ENCODE peak calls at places on chromosomes 6 and 20, in five cellular contexts. F is astrocyte of the cerebellum, Q is RWPE1, R is mucosa of descending colon, H is AG09319. D is an unnamed sample.

GRCh38 chr6:106300944-106301343 is 24.6 kb downstream of the ATG5 start:
- DNase-seq in F (peak), Q (peak), R (no peak), H (peak), D (peak)

GRCh38 chr6:42352856-42353564 is 98.7 kb downstream of the TRERF1 start:
- DNase-seq in F (peak), Q (peak), R (no peak), H (no peak), D (peak)

GRCh38 chr6:36897629-36898028 is 11.9 kb downstream of the C6orf89 start:
- DNase-seq in F (no peak), Q (no peak), R (no peak), H (no peak), D (no peak)

GRCh38 chr6:26477431-26477830 is 19.7 kb downstream of the BTN2A1 start:
- DNase-seq in F (no peak), Q (no peak), R (no peak), H (no peak), D (no peak)

GRCh38 chr6:99152345-99152643 is 197.2 kb downstream of the FAXC start:
- DNase-seq in F (no peak), Q (no peak), R (no peak), H (no peak), D (no peak)

GRCh38 chr20:61702246-61702645 is 363.4 kb downstream of the TAF4 start:
- DNase-seq in F (no peak), Q (no peak), R (no peak), H (no peak), D (no peak)

GRCh38 chr20:38043512-38044300 is 10.2 kb downstream of the RPRD1B start:
- DNase-seq in F (peak), Q (peak), R (no peak), H (peak), D (peak)

GRCh38 chr6:84929212-84929611 is 164.8 kb upstream of the TBX18 start:
- DNase-seq in F (no peak), Q (no peak), R (no peak), H (no peak), D (no peak)

GRCh38 chr6:79544939-79545450 is 7.8 kb upstream of the LCA5 start:
- DNase-seq in F (peak), Q (peak), R (peak), H (peak), D (peak)

GRCh38 chr6:109447878-109448555 is 7.5 kb downstream of the SMPD2 start:
- DNase-seq in F (no peak), Q (no peak), R (no peak), H (no peak), D (no peak)

GRCh38 chr6:26028753-26029569 is 58.3 kb upstream of the HFE start:
- DNase-seq in F (no peak), Q (no peak), R (no peak), H (no peak), D (no peak)

GRCh38 chr20:13546497-13547131 is 92.1 kb downstream of the TASP1 start:
- DNase-seq in F (peak), Q (peak), R (peak), H (peak), D (peak)

GRCh38 chr6:16769131-16769985 is 8.1 kb upstream of the ATXN1 start:
- DNase-seq in F (peak), Q (peak), R (no peak), H (peak), D (peak)

GRCh38 chr20:40868568-40869223 is 159.9 kb upstream of the TOP1 start:
- DNase-seq in F (peak), Q (no peak), R (no peak), H (peak), D (no peak)

GRCh38 chr20:46284028-46284427 is 24.3 kb downstream of the CDH22 start:
- DNase-seq in F (no peak), Q (no peak), R (no peak), H (no peak), D (no peak)

GRCh38 chr6:16436550-16436949 is 198.2 kb downstream of the GMPR start:
- DNase-seq in F (no peak), Q (no peak), R (no peak), H (no peak), D (no peak)

GRCh38 chr6:39243809-39244208 is 14.5 kb upstream of the KCNK5 start:
- DNase-seq in F (no peak), Q (no peak), R (no peak), H (no peak), D (no peak)

GRCh38 chr6:130178692-130179091 is 44.1 kb downstream of the SAMD3 start:
- DNase-seq in F (peak), Q (peak), R (no peak), H (peak), D (peak)

GRCh38 chr20:2840967-2841531 is 504 bp downstream of the VPS16 start:
- DNase-seq in F (no peak), Q (peak), R (peak), H (peak), D (peak)

GRCh38 chr6:132391391-132392291 is 9.6 kb downstream of the MOXD1 start:
- DNase-seq in F (peak), Q (peak), R (no peak), H (no peak), D (peak)

GRCh38 chr6:52341861-52342260 is 20.1 kb upstream of the PAQR8 start:
- DNase-seq in F (no peak), Q (no peak), R (no peak), H (no peak), D (peak)

GRCh38 chr6:106527979-106528378 is 101.3 kb downstream of the RTN4IP1 start:
- DNase-seq in F (peak), Q (peak), R (no peak), H (peak), D (peak)

GRCh38 chr6:31834704-31835375 is 7.3 kb downstream of the HSPA1B start:
- DNase-seq in F (no peak), Q (peak), R (peak), H (no peak), D (peak)

GRCh38 chr6:4344317-4344899 is 209.0 kb upstream of the ECI2 start:
- DNase-seq in F (no peak), Q (no peak), R (no peak), H (no peak), D (peak)

GRCh38 chr6:42726026-42726425 is 3.6 kb upstream of the PRPH2 start:
- DNase-seq in F (no peak), Q (no peak), R (no peak), H (no peak), D (no peak)

GRCh38 chr20:17431621-17432364 is 99.4 kb downstream of the BFSP1 start:
- DNase-seq in F (peak), Q (peak), R (peak), H (peak), D (peak)

GRCh38 chr6:56534680-56535419 is 107.8 kb downstream of the DST start:
- DNase-seq in F (no peak), Q (no peak), R (no peak), H (no peak), D (no peak)

GRCh38 chr6:1438471-1438881 is 49.1 kb downstream of the FOXF2 start:
- DNase-seq in F (no peak), Q (no peak), R (no peak), H (no peak), D (no peak)

GRCh38 chr6:1439349-1439748 is 50.0 kb downstream of the FOXF2 start:
- DNase-seq in F (no peak), Q (no peak), R (no peak), H (no peak), D (no peak)

GRCh38 chr6:1437553-1438406 is 48.4 kb downstream of the FOXF2 start:
- DNase-seq in F (no peak), Q (no peak), R (no peak), H (no peak), D (no peak)

GRCh38 chr6:1436334-1437306 is 47.2 kb downstream of the FOXF2 start:
- DNase-seq in F (peak), Q (peak), R (no peak), H (peak), D (peak)
- TF ChIP-seq CTCF in F (peak), Q (peak), R (peak), H (peak), D (peak)

DNA sequence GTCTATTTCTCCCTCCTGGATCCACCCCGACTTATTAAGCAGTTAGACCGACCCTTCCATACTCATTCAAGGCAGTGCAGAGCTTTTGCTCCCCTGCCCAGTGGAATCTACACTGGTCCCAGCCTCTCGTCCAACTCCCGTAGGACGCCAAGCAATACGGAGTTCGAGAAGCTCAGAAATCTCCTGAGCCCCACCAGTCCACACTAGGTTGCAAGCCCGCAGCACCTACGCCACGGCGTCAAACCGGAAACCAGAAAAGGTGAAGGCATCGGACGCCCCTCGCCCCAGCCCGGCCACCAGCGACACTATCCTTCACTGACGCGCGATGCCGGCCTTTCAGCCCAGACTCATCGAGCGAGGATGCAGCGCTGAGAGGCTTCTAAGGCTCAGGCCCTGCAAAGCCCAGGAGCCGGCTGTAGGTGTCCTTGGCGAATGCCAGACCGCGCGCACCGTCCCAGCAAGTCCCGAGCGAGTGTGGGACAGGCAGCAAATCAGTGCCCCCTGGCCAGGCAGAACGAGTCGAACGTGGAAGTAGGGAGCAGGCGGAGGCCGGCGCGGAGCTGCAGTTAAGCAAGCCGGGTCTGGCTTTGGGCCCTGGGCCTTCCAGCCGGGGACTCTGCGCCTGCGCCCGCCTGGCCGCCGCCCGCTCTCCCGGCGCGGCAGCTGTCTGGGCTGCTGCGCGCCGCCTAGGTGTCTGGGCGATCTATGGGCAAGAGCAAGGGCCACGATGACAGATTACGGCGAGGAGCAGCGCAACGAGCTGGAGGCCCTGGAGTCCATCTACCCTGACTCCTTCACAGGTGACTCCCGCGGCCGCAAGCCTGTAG is at the start of gene RWDD1:
- DNase-seq in F (peak), Q (peak), R (peak), H (peak), D (peak)
- TF ChIP-seq CTCF in F (no peak), Q (no peak), R (no peak), H (no peak), D (peak)

GRCh38 chr6:165722022-165722421 is 59.0 kb upstream of the PDE10A start:
- DNase-seq in F (no peak), Q (no peak), R (no peak), H (no peak), D (no peak)
- TF ChIP-seq CTCF in F (no peak), Q (no peak), R (no peak), H (no peak), D (no peak)

DNA sequence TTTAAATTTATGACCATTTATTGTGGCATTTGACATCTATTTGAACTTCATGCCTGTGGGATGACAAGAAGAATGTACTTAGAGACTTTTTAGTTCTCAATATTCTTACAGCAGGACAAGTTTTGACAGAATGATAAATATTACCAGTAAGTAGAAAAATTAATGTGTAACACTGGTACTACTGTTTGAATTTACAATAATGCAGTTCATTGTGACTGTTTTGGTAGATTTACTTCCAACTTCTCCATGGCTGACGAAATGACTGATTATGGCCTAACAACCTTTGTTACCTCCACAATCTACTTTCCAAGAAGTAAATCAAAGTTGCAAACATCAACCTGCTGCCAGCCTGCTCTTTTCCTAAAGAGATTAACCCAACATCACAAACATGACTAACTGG is 38.5 kb downstream of the PAK5 start:
- DNase-seq in F (no peak), Q (no peak), R (no peak), H (no peak), D (no peak)
- TF ChIP-seq CTCF in F (no peak), Q (no peak), R (no peak), H (no peak), D (no peak)

DNA sequence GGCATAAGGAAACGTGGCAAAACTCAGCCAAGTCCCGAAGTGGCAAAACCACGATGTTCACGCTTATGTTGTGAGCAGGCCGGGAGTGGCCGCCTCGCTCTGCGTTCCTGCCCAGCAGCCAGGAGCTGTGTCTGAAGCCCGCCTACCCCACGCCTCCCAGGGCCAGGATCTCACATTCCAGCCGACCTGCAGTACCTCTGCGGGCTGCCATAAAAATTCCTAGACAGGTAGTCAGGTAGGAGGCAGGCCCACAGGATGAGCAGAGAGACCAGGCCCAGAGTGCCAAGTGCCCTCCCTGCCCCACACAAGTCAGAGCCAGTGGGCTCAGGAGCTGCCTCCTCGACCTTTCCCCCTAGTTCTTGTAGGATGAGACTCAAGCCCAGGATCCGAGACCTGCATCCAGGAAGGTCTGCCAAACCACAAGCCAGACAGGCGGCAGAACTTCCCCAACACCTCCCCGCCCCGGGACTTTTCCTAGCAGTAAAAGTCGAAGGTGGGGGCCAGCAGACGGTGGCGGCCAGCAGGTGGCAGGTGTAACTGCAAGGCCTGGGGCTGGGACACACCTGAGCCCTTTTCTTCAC is 16.7 kb downstream of the PMEPA1 start:
- DNase-seq in F (no peak), Q (peak), R (peak), H (no peak), D (peak)
- TF ChIP-seq CTCF in F (peak), Q (no peak), R (peak), H (no peak), D (peak)

GRCh38 chr6:77930945-77931344 is 278.1 kb downstream of the MEI4 start:
- DNase-seq in F (no peak), Q (no peak), R (no peak), H (no peak), D (no peak)

GRCh38 chr6:77930382-77930781 is 277.5 kb downstream of the MEI4 start:
- DNase-seq in F (no peak), Q (no peak), R (no peak), H (no peak), D (no peak)

DNA sequence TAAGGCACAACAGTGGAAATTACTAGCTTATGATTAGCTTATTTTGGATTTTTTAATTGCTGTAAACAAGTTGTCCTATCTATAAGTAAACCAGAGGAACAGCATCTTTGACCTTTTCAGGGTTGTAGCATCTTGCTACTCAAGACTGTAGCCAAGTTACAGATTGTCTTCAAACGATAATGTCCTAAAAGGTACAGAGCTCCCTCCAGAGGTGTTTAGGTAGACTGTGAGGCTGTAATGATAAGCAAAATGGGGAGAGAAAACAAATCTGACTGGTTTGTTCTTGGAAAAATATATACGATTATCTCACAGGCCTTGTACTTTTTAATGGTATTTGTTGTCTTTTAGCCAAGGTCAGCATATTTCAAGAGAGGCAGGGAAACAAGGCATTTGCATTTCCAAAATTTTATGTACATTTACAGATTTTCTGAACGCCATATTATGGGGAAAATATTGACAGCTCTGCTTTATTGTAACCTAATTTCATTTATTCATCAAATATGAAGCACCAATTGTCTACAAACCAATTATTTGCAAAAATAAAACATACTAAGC is 273.4 kb downstream of the MEI4 start:
- DNase-seq in F (no peak), Q (no peak), R (no peak), H (no peak), D (peak)
- TF ChIP-seq CTCF in F (no peak), Q (no peak), R (no peak), H (no peak), D (no peak)

DNA sequence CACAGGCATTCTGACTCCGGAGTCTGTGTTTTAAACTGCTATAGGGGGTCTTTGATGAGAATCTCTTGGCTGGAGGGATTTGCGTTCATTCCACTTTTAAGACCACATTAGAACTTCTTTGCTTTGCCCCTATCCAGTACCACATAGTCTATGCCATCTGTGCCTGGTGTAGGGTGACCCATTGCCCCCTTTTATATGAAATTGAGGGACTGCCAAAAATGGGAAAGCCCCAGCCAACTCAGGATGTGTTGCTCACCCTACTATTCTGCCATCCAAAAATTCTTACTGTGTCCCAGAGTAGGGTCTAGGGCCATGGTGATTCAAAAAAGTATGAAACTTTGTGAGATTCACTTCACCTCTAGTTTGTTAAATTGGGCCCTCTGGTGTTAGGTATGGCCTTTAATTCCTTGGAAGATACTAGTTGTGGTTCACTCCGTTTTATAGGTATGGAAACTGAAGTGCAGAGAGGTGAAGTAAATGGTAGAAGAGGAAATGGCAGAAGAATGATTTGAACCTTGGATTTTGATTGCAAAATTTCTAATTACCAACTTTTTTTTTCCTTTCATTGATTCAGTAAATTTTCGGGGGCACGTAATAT is 1.4 kb downstream of the PFDN4 start:
- DNase-seq in F (no peak), Q (no peak), R (no peak), H (no peak), D (no peak)
- TF ChIP-seq CTCF in F (no peak), Q (no peak), R (no peak), H (no peak), D (no peak)

GRCh38 chr6:167779993-167780655 is 46.6 kb upstream of the AFDN start:
- DNase-seq in F (no peak), Q (no peak), R (no peak), H (no peak), D (no peak)
- TF ChIP-seq CTCF in F (no peak), Q (no peak), R (no peak), H (no peak), D (no peak)

D was measured in bronchial epithelial cell.